ENCODE peak calls at places on chromosomes 11 and 22, in six cellular contexts. One of them, this sample, is unnamed.

GRCh38 chr11:95339554-95339953 is 108.6 kb upstream of the SESN3 start:
- DNase-seq in erythroblast: no peak
- DNase-seq in endothelial cell: no peak
- DNase-seq in LoVo: no peak
- DNase-seq in AG04450: no peak
- DNase-seq in HT1080: no peak
- DNase-seq in this sample: no peak

GRCh38 chr22:22666307-22667091 is 22.1 kb downstream of the GGTLC2 start:
- DNase-seq in erythroblast: peak; percentile 16
- DNase-seq in endothelial cell: peak; percentile 66
- DNase-seq in LoVo: no peak
- DNase-seq in AG04450: no peak
- DNase-seq in HT1080: peak; percentile 39
- DNase-seq in this sample: peak; percentile 61

GRCh38 chr11:113159967-113160621 is 154.3 kb upstream of the TTC12 start:
- DNase-seq in erythroblast: no peak
- DNase-seq in endothelial cell: no peak
- DNase-seq in LoVo: no peak
- DNase-seq in AG04450: no peak
- DNase-seq in HT1080: no peak
- DNase-seq in this sample: no peak

GRCh38 chr11:36381005-36381350 is 84.9 kb downstream of the PRR5L start:
- DNase-seq in erythroblast: no peak
- DNase-seq in endothelial cell: no peak
- DNase-seq in LoVo: no peak
- DNase-seq in AG04450: no peak
- DNase-seq in HT1080: no peak
- DNase-seq in this sample: no peak

GRCh38 chr22:20155330-20156041 is 4.6 kb upstream of the CCDC188 start:
- DNase-seq in erythroblast: no peak
- DNase-seq in endothelial cell: no peak
- DNase-seq in LoVo: no peak
- DNase-seq in AG04450: no peak
- DNase-seq in HT1080: peak; percentile 89
- DNase-seq in this sample: peak; percentile 54

GRCh38 chr22:46052331-46052771 is 75.4 kb upstream of the WNT7B start:
- DNase-seq in erythroblast: no peak
- DNase-seq in endothelial cell: no peak
- DNase-seq in LoVo: no peak
- DNase-seq in AG04450: no peak
- DNase-seq in HT1080: no peak
- DNase-seq in this sample: no peak

GRCh38 chr11:18144243-18144642 is 11.9 kb downstream of the MRGPRX3 start:
- DNase-seq in erythroblast: no peak
- DNase-seq in endothelial cell: no peak
- DNase-seq in LoVo: no peak
- DNase-seq in AG04450: no peak
- DNase-seq in HT1080: peak; percentile 76
- DNase-seq in this sample: peak; percentile 90

GRCh38 chr11:128453444-128454336 is 133.7 kb downstream of the ETS1 start:
- DNase-seq in erythroblast: no peak
- DNase-seq in endothelial cell: no peak
- DNase-seq in LoVo: no peak
- DNase-seq in AG04450: peak; percentile 93
- DNase-seq in HT1080: peak; percentile 87
- DNase-seq in this sample: peak; percentile 96

GRCh38 chr11:60844045-60844869 is 2.3 kb downstream of the CCDC86 start:
- DNase-seq in erythroblast: no peak
- DNase-seq in endothelial cell: no peak
- DNase-seq in LoVo: no peak
- DNase-seq in AG04450: no peak
- DNase-seq in HT1080: peak; percentile 17
- DNase-seq in this sample: peak; percentile 50